ENCODE peak calls at places on chromosome 12, in nine cellular contexts. L is NCI-H2107; Q is activated CD4-positive, CD25-positive, alpha-beta regulatory T cell; T is AG20443; Y is midbrain; F is left lobe of liver; O is neural crest cell; I is tibial artery; P is osteoblast. G is an unnamed sample.

GRCh38 chr12:112937741-112938719 is at the start of gene OAS3:
- DNase-seq in Y (peak; percentile 45), T (peak; percentile 85), L (peak; percentile 39), O (no peak), Q (peak; percentile 47), I (peak; percentile 88), F (peak; percentile 93), P (peak; percentile 95), G (peak; percentile 57)

GRCh38 chr12:15629761-15630160 is 159.4 kb downstream of the EPS8 start:
- DNase-seq in Y (no peak), F (no peak), I (no peak), L (no peak), Q (no peak), P (no peak), T (no peak), O (no peak), G (peak; percentile 42)

GRCh38 chr12:117367006-117367638 is 5.7 kb upstream of the NOS1 start:
- DNase-seq in L (peak; percentile 92), O (peak; percentile 85), F (peak; percentile 76), Y (peak; percentile 86), I (peak; percentile 47), T (peak; percentile 88), P (peak; percentile 98), Q (no peak), G (peak; percentile 79)

GRCh38 chr12:95385646-95386045 is 88.3 kb upstream of the METAP2 start:
- DNase-seq in O (no peak), L (no peak), P (peak; percentile 76), Q (no peak), Y (peak; percentile 0), F (no peak), T (peak; percentile 50), I (no peak), G (no peak)

GRCh38 chr12:120013659-120014380 is 24.8 kb downstream of the BICDL1 start:
- DNase-seq in Y (no peak), O (no peak), Q (no peak), T (no peak), L (no peak), I (no peak), F (no peak), P (no peak), G (no peak)

GRCh38 chr12:121697093-121697698 is 15.4 kb upstream of the TMEM120B start:
- DNase-seq in Q (no peak), Y (peak; percentile 56), O (no peak), L (peak; percentile 73), P (peak; percentile 83), T (peak; percentile 60), I (no peak), F (no peak), G (peak; percentile 62)

GRCh38 chr12:108046633-108047032 is 82.5 kb upstream of the WSCD2 start:
- DNase-seq in Q (no peak), F (no peak), O (no peak), I (no peak), T (peak; percentile 24), P (no peak), L (no peak), Y (no peak), G (no peak)

GRCh38 chr12:108801736-108802665 is 55.4 kb downstream of the SSH1 start:
- DNase-seq in I (peak; percentile 80), L (peak; percentile 50), Q (no peak), T (peak; percentile 65), P (no peak), F (no peak), O (peak; percentile 61), Y (no peak), G (peak; percentile 69)